ENCODE peak calls at places on chromosomes 12 and 14, in four cellular contexts. One of them, this sample, is unnamed.

GRCh38 chr14:94115068-94115591 is 4.6 kb downstream of the IFI27 start:
- DNase-seq in left cardiac atrium: peak; percentile 59
- DNase-seq in NCI-H1105 treated with DMSO at 0.1 percent for 48 hours: no peak
- DNase-seq in COR-L47: no peak
- DNase-seq in this sample: peak; percentile 67

GRCh38 chr12:51845451-51845850 is 3.1 kb downstream of the FIGNL2 start:
- DNase-seq in left cardiac atrium: no peak
- DNase-seq in NCI-H1105 treated with DMSO at 0.1 percent for 48 hours: no peak
- DNase-seq in COR-L47: no peak
- DNase-seq in this sample: no peak

GRCh38 chr14:74647834-74648361 is 35.9 kb upstream of the LTBP2 start:
- DNase-seq in NCI-H1105 treated with DMSO at 0.1 percent for 48 hours: peak; percentile 97
- DNase-seq in left cardiac atrium: no peak
- DNase-seq in COR-L47: peak; percentile 88
- DNase-seq in this sample: no peak

GRCh38 chr12:43957732-43958131 is 121.9 kb downstream of the TMEM117 start:
- DNase-seq in left cardiac atrium: no peak
- DNase-seq in NCI-H1105 treated with DMSO at 0.1 percent for 48 hours: peak; percentile 67
- DNase-seq in COR-L47: peak; percentile 3
- DNase-seq in this sample: no peak

GRCh38 chr14:53367631-53368030 is 214.5 kb upstream of the DDHD1 start:
- DNase-seq in NCI-H1105 treated with DMSO at 0.1 percent for 48 hours: no peak
- DNase-seq in left cardiac atrium: no peak
- DNase-seq in COR-L47: no peak
- DNase-seq in this sample: no peak

GRCh38 chr12:29088611-29089219 is 60.4 kb upstream of the FAR2 start:
- DNase-seq in left cardiac atrium: no peak
- DNase-seq in COR-L47: no peak
- DNase-seq in NCI-H1105 treated with DMSO at 0.1 percent for 48 hours: peak; percentile 30
- DNase-seq in this sample: no peak

GRCh38 chr12:11672833-11673232 is 23.4 kb downstream of the ETV6 start:
- DNase-seq in NCI-H1105 treated with DMSO at 0.1 percent for 48 hours: no peak
- DNase-seq in left cardiac atrium: no peak
- DNase-seq in COR-L47: no peak
- DNase-seq in this sample: no peak

GRCh38 chr12:121908702-121909101 is 9.7 kb upstream of the CFAP251 start:
- DNase-seq in left cardiac atrium: no peak
- DNase-seq in NCI-H1105 treated with DMSO at 0.1 percent for 48 hours: no peak
- DNase-seq in COR-L47: no peak
- DNase-seq in this sample: no peak

GRCh38 chr12:121786441-121786825 is 7.1 kb downstream of the RHOF start:
- DNase-seq in NCI-H1105 treated with DMSO at 0.1 percent for 48 hours: no peak
- DNase-seq in COR-L47: no peak
- DNase-seq in left cardiac atrium: no peak
- DNase-seq in this sample: peak; percentile 49

GRCh38 chr12:90216815-90217214 is 508.2 kb upstream of the ATP2B1 start:
- DNase-seq in COR-L47: no peak
- DNase-seq in NCI-H1105 treated with DMSO at 0.1 percent for 48 hours: no peak
- DNase-seq in left cardiac atrium: no peak
- DNase-seq in this sample: no peak

GRCh38 chr14:95480109-95480886 is 36.2 kb downstream of the SYNE3 start:
- DNase-seq in NCI-H1105 treated with DMSO at 0.1 percent for 48 hours: no peak
- DNase-seq in left cardiac atrium: peak; percentile 84
- DNase-seq in COR-L47: no peak
- DNase-seq in this sample: peak; percentile 93

GRCh38 chr14:75242546-75243273 is 35.9 kb upstream of the FOS start:
- DNase-seq in left cardiac atrium: peak; percentile 64
- DNase-seq in NCI-H1105 treated with DMSO at 0.1 percent for 48 hours: peak; percentile 42
- DNase-seq in COR-L47: no peak
- DNase-seq in this sample: no peak

GRCh38 chr12:49673446-49674317 is 33.5 kb downstream of the FMNL3 start:
- DNase-seq in COR-L47: peak; percentile 52
- DNase-seq in NCI-H1105 treated with DMSO at 0.1 percent for 48 hours: no peak
- DNase-seq in left cardiac atrium: peak; percentile 93
- DNase-seq in this sample: peak; percentile 95

GRCh38 chr12:112112423-112113132 is 4.0 kb upstream of the NAA25 start:
- DNase-seq in NCI-H1105 treated with DMSO at 0.1 percent for 48 hours: no peak
- DNase-seq in left cardiac atrium: no peak
- DNase-seq in COR-L47: no peak
- DNase-seq in this sample: no peak

GRCh38 chr12:42407306-42407705 is 81.3 kb downstream of the PPHLN1 start:
- DNase-seq in COR-L47: no peak
- DNase-seq in NCI-H1105 treated with DMSO at 0.1 percent for 48 hours: no peak
- DNase-seq in left cardiac atrium: no peak
- DNase-seq in this sample: no peak

GRCh38 chr14:89233184-89233583 is 183.8 kb downstream of the FOXN3 start:
- DNase-seq in left cardiac atrium: no peak
- DNase-seq in COR-L47: no peak
- DNase-seq in NCI-H1105 treated with DMSO at 0.1 percent for 48 hours: no peak
- DNase-seq in this sample: no peak

GRCh38 chr14:105123266-105123665 is 45.3 kb downstream of the JAG2 start:
- DNase-seq in NCI-H1105 treated with DMSO at 0.1 percent for 48 hours: no peak
- DNase-seq in left cardiac atrium: no peak
- DNase-seq in COR-L47: no peak
- DNase-seq in this sample: no peak

GRCh38 chr12:85803231-85803630 is 33.0 kb downstream of the RASSF9 start:
- DNase-seq in NCI-H1105 treated with DMSO at 0.1 percent for 48 hours: no peak
- DNase-seq in COR-L47: no peak
- DNase-seq in left cardiac atrium: no peak
- DNase-seq in this sample: no peak

GRCh38 chr12:108630481-108631207 is 3.0 kb downstream of the SELPLG start:
- DNase-seq in left cardiac atrium: peak; percentile 20
- DNase-seq in COR-L47: no peak
- DNase-seq in NCI-H1105 treated with DMSO at 0.1 percent for 48 hours: no peak
- DNase-seq in this sample: no peak

GRCh38 chr12:94879542-94879941 is 124.0 kb downstream of the NDUFA12 start:
- DNase-seq in left cardiac atrium: no peak
- DNase-seq in COR-L47: no peak
- DNase-seq in NCI-H1105 treated with DMSO at 0.1 percent for 48 hours: no peak
- DNase-seq in this sample: no peak

GRCh38 chr14:104280902-104281767 is 142.7 kb downstream of the KIF26A start:
- DNase-seq in COR-L47: no peak
- DNase-seq in NCI-H1105 treated with DMSO at 0.1 percent for 48 hours: no peak
- DNase-seq in left cardiac atrium: no peak
- DNase-seq in this sample: peak; percentile 41

GRCh38 chr12:19916982-19917381 is 451.4 kb upstream of the PDE3A start:
- DNase-seq in COR-L47: peak; percentile 19
- DNase-seq in left cardiac atrium: no peak
- DNase-seq in NCI-H1105 treated with DMSO at 0.1 percent for 48 hours: no peak
- DNase-seq in this sample: no peak

GRCh38 chr12:131642101-131642540 is 68.8 kb upstream of the SFSWAP start:
- DNase-seq in NCI-H1105 treated with DMSO at 0.1 percent for 48 hours: no peak
- DNase-seq in left cardiac atrium: no peak
- DNase-seq in COR-L47: no peak
- DNase-seq in this sample: no peak

GRCh38 chr14:60327447-60328331 is 78.7 kb downstream of the PPM1A start:
- DNase-seq in left cardiac atrium: peak; percentile 31
- DNase-seq in NCI-H1105 treated with DMSO at 0.1 percent for 48 hours: peak; percentile 90
- DNase-seq in COR-L47: peak; percentile 62
- DNase-seq in this sample: peak; percentile 64

GRCh38 chr14:37583358-37584210 is 11.5 kb downstream of the FOXA1 start:
- DNase-seq in NCI-H1105 treated with DMSO at 0.1 percent for 48 hours: peak; percentile 91
- DNase-seq in COR-L47: peak; percentile 81
- DNase-seq in left cardiac atrium: no peak
- DNase-seq in this sample: no peak

GRCh38 chr12:57454566-57455373 is at the start of gene INHBE:
- DNase-seq in NCI-H1105 treated with DMSO at 0.1 percent for 48 hours: no peak
- DNase-seq in left cardiac atrium: no peak
- DNase-seq in COR-L47: peak; percentile 28
- DNase-seq in this sample: peak; percentile 64

GRCh38 chr14:30077946-30078345 is 150.3 kb upstream of the PRKD1 start:
- DNase-seq in left cardiac atrium: no peak
- DNase-seq in COR-L47: no peak
- DNase-seq in NCI-H1105 treated with DMSO at 0.1 percent for 48 hours: no peak
- DNase-seq in this sample: no peak

GRCh38 chr12:93573552-93574223 is 1.2 kb downstream of the SOCS2 start:
- DNase-seq in COR-L47: no peak
- DNase-seq in left cardiac atrium: no peak
- DNase-seq in NCI-H1105 treated with DMSO at 0.1 percent for 48 hours: no peak
- DNase-seq in this sample: peak; percentile 51

GRCh38 chr12:25816637-25817036 is 141.8 kb upstream of the RASSF8 start:
- DNase-seq in left cardiac atrium: no peak
- DNase-seq in NCI-H1105 treated with DMSO at 0.1 percent for 48 hours: no peak
- DNase-seq in COR-L47: no peak
- DNase-seq in this sample: no peak

GRCh38 chr14:21016791-21017190 is 8.1 kb downstream of the NDRG2 start:
- DNase-seq in left cardiac atrium: no peak
- DNase-seq in COR-L47: no peak
- DNase-seq in NCI-H1105 treated with DMSO at 0.1 percent for 48 hours: no peak
- DNase-seq in this sample: no peak

GRCh38 chr14:50835280-50835679 is 4.3 kb upstream of the NIN start:
- DNase-seq in COR-L47: no peak
- DNase-seq in NCI-H1105 treated with DMSO at 0.1 percent for 48 hours: no peak
- DNase-seq in left cardiac atrium: no peak
- DNase-seq in this sample: no peak

GRCh38 chr14:95515523-95516517 is 630 bp downstream of the SYNE3 start:
- DNase-seq in NCI-H1105 treated with DMSO at 0.1 percent for 48 hours: peak; percentile 48
- DNase-seq in left cardiac atrium: peak; percentile 79
- DNase-seq in COR-L47: peak; percentile 79
- DNase-seq in this sample: peak; percentile 92

This sample was measured in right cardiac atrium.